ENCODE peak calls at places on chromosome 3, in four cellular contexts. I, Y, Z and F are unnamed samples.

GRCh38 chr3:123346041-123346440 is 102.8 kb downstream of the ADCY5 start:
- DNase-seq in Z (peak; percentile 64), Y (peak; percentile 29), I (no peak), F (no peak)

GRCh38 chr3:99009851-99010250 is 108.4 kb upstream of the DCBLD2 start:
- DNase-seq in I (no peak), Z (no peak), Y (no peak), F (no peak)

GRCh38 chr3:20773320-20773984 is 587.4 kb upstream of the SGO1 start:
- DNase-seq in Y (no peak), I (no peak), Z (no peak), F (no peak)

GRCh38 chr3:48435774-48436476 is 4.0 kb downstream of the CCDC51 start:
- DNase-seq in I (peak; percentile 91), Z (no peak), Y (peak; percentile 90), F (peak; percentile 75)

GRCh38 chr3:108319428-108320053 is 23.2 kb downstream of the HHLA2 start:
- DNase-seq in Y (no peak), I (peak; percentile 28), Z (no peak), F (no peak)

GRCh38 chr3:1183320-1184048 is 90.7 kb downstream of the CNTN6 start:
- DNase-seq in I (no peak), Z (no peak), Y (no peak), F (no peak)

GRCh38 chr3:25291524-25291923 is 136.5 kb upstream of the RARB start:
- DNase-seq in I (no peak), Z (no peak), Y (no peak), F (no peak)

GRCh38 chr3:128487813-128488635 is 5.0 kb downstream of the GATA2 start:
- DNase-seq in Z (no peak), Y (peak; percentile 83), I (peak; percentile 46), F (peak; percentile 86)

GRCh38 chr3:186316666-186317260 is 45.3 kb downstream of the DGKG start:
- DNase-seq in Y (no peak), I (no peak), Z (no peak), F (no peak)

GRCh38 chr3:148460686-148461085 is 237.0 kb upstream of the AGTR1 start:
- DNase-seq in I (no peak), Z (no peak), Y (no peak), F (no peak)

GRCh38 chr3:101200461-101200860 is 119.9 kb downstream of the IMPG2 start:
- DNase-seq in I (no peak), Y (no peak), Z (no peak), F (peak; percentile 9)
- H3K4me3 ChIP-seq in I (no peak overlapping the region), Y (no peak overlapping the region), Z (no peak overlapping the region), F (no peak overlapping the region)

GRCh38 chr3:126952983-126953660 is 29.8 kb upstream of the PLXNA1 start:
- DNase-seq in Z (no peak), I (no peak), Y (peak; percentile 37), F (no peak)

GRCh38 chr3:126956361-126956760 is 26.6 kb upstream of the PLXNA1 start:
- DNase-seq in Y (peak; percentile 13), I (no peak), Z (no peak), F (no peak)

GRCh38 chr3:126955004-126955790 is 27.7 kb upstream of the PLXNA1 start:
- DNase-seq in Z (no peak), I (no peak), Y (peak; percentile 40), F (no peak)

GRCh38 chr3:126952261-126952982 is 30.5 kb upstream of the PLXNA1 start:
- DNase-seq in I (no peak), Y (peak; percentile 51), Z (no peak), F (no peak)

GRCh38 chr3:126954141-126954845 is 28.6 kb upstream of the PLXNA1 start:
- DNase-seq in Z (no peak), Y (peak; percentile 37), I (no peak), F (no peak)
- H3K4me3 ChIP-seq in Z (no peak overlapping the region), Y (no peak overlapping the region), I (no peak overlapping the region), F (no peak overlapping the region)

GRCh38 chr3:134650431-134651346 is at the start of gene KY:
- DNase-seq in I (peak; percentile 17), Z (no peak), Y (peak; percentile 75), F (peak; percentile 10)

GRCh38 chr3:134649106-134649705 is 1.6 kb downstream of the KY start:
- DNase-seq in Y (no peak), Z (peak; percentile 52), I (no peak), F (no peak)

GRCh38 chr3:134652409-134652831 is 1.6 kb upstream of the KY start:
- DNase-seq in Z (no peak), I (peak; percentile 17), Y (no peak), F (no peak)

GRCh38 chr3:134652886-134653630 is 2.2 kb upstream of the KY start:
- DNase-seq in I (peak; percentile 6), Z (no peak), Y (no peak), F (no peak)

DNA sequence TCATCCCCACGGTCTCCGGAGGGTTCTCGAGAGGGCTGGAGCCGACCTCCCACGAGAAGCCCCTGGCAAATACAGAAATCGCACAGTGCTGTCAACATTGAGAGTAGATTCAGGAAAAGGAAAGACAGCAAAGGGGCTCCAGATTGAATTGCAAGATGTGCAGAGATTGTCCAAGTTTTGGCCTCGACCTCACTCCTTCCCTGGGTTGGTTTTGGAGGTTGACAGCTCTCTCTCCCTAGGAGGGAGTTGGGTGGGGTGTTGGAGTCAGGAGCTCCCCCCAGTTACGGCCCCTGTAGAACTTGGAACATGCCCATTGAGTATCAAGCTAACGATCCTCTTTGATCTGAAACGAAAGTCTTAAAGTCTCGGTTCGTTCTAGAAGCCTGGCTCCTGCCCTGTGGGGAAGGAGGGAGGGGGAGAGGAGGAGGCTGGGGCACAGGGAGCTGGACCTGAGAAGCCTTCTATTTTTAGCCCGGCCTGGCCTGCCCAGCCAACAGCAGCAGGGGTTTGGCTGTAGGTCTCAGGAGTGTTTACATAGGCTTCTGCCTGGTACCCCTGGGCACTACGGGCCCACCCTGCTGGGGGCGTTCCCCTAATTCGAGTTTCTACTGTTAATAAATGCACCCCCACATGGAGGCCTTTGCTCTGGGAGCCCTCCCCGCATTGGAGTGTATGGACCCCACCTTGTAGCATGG is 672 bp upstream of the KY start:
- DNase-seq in Z (no peak), Y (no peak), I (peak; percentile 12), F (no peak)
- H3K4me3 ChIP-seq in Z (peak overlapping the region; percentile 70), Y (peak overlapping the region; percentile 47), I (peak overlapping the region; percentile 20), F (peak overlapping the region; percentile 27)

GRCh38 chr3:64493149-64493548 is 194.7 kb downstream of the ADAMTS9 start:
- DNase-seq in Z (no peak), I (no peak), Y (no peak), F (no peak)

GRCh38 chr3:64488938-64489337 is 198.9 kb downstream of the ADAMTS9 start:
- DNase-seq in Z (no peak), Y (no peak), I (no peak), F (no peak)

GRCh38 chr3:64491843-64492242 is 196.0 kb downstream of the ADAMTS9 start:
- DNase-seq in Z (no peak), I (no peak), Y (no peak), F (no peak)

GRCh38 chr3:64490180-64490579 is 197.6 kb downstream of the ADAMTS9 start:
- DNase-seq in Z (no peak), Y (no peak), I (no peak), F (no peak)

GRCh38 chr3:64489361-64490044 is 198.3 kb downstream of the ADAMTS9 start:
- DNase-seq in I (no peak), Y (peak; percentile 84), Z (no peak), F (peak; percentile 1)
- H3K4me3 ChIP-seq in I (no peak overlapping the region), Y (no peak overlapping the region), Z (no peak overlapping the region), F (no peak overlapping the region)

GRCh38 chr3:119600732-119601131 is 3.0 kb downstream of the PLA1A start:
- DNase-seq in Y (peak; percentile 71), I (no peak), Z (no peak), F (peak; percentile 58)

GRCh38 chr3:119599558-119600174 is 2.0 kb downstream of the PLA1A start:
- DNase-seq in Y (no peak), I (no peak), Z (no peak), F (no peak)

GRCh38 chr3:119597548-119598288 is at the start of gene PLA1A:
- DNase-seq in Y (no peak), I (no peak), Z (no peak), F (no peak)

GRCh38 chr3:119596392-119596791 is 1.3 kb upstream of the PLA1A start:
- DNase-seq in I (no peak), Z (no peak), Y (no peak), F (no peak)

DNA sequence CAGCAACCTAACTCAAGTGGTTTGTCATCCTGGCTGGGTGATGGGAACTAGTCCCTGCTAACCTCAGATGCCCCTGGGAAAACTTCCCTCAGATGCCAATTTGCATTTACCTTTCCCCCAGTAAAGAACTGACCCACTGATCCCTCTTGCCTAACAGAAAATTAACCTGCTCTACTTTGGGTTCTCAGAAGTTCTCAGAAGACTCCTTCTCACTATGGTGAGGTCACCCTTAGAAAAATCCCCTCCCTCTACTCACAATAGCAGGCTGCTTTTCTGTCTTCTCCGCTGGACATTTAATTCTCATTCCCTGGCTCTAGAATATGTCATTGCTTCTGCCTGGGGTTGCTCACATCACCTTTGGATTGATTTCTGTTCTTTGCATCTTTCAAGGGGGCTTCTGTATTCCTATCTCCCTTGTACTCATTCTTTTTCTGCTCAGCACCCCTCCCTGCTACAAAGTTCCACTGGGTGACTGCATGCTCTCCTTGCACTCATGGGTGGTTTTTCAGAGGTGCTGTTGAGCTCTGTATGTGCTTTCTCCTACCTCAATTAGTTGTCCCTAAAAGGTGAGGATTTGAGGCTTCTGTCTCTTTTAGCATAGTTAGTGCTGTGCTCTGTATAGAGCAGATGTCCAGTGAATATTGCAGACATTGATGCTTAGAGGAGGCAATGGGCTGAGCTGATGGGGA is 869 bp downstream of the PLA1A start:
- DNase-seq in Y (no peak), Z (no peak), I (no peak), F (no peak)
- H3K4me3 ChIP-seq in Y (peak overlapping the region; percentile 18), Z (no peak overlapping the region), I (no peak overlapping the region), F (no peak overlapping the region)

GRCh38 chr3:164306042-164306441 is 772.3 kb downstream of the SI start:
- DNase-seq in Z (no peak), Y (no peak), I (no peak), F (no peak)
- H3K4me3 ChIP-seq in Z (no peak overlapping the region), Y (no peak overlapping the region), I (no peak overlapping the region), F (no peak overlapping the region)

GRCh38 chr3:63029326-63029725 is 154.1 kb upstream of the CADPS start:
- DNase-seq in Z (no peak), Y (no peak), I (no peak), F (no peak)
- H3K4me3 ChIP-seq in Z (no peak overlapping the region), Y (no peak overlapping the region), I (no peak overlapping the region), F (no peak overlapping the region)

GRCh38 chr3:194384156-194384555 is 14.6 kb upstream of the LRRC15 start:
- DNase-seq in I (no peak), Y (no peak), Z (no peak), F (no peak)
- H3K4me3 ChIP-seq in I (no peak overlapping the region), Y (no peak overlapping the region), Z (no peak overlapping the region), F (no peak overlapping the region)

GRCh38 chr3:101466465-101467309 is 46.3 kb downstream of the SENP7 start:
- DNase-seq in Y (no peak), Z (no peak), I (no peak), F (no peak)
- H3K4me3 ChIP-seq in Y (no peak overlapping the region), Z (no peak overlapping the region), I (no peak overlapping the region), F (no peak overlapping the region)